ENCODE peak calls at places on chromosomes 5 and 9, in five cellular contexts. C is GM20000; D is activated CD8-positive, alpha-beta memory T cell treated with anti-CD3 and anti-CD28 coated beads for 4 hours; F is NCI-H1694; Z is T-helper 17 cell. J is an unnamed sample.

GRCh38 chr9:124266139-124266825 is 8.5 kb downstream of the NEK6 start:
- DNase-seq in C (no peak), D (no peak), F (no peak), Z (no peak), J (no peak)

GRCh38 chr5:132003170-132003744 is 8.2 kb downstream of the ACSL6 start:
- DNase-seq in C (no peak), D (no peak), F (no peak), Z (no peak), J (no peak)

GRCh38 chr5:150579462-150580400 is 60.7 kb upstream of the SYNPO start:
- DNase-seq in C (no peak), D (no peak), F (no peak), Z (no peak), J (no peak)

GRCh38 chr5:81183811-81184748 is 49.0 kb upstream of the CKMT2 start:
- DNase-seq in C (no peak), D (no peak), F (no peak), Z (no peak), J (no peak)

GRCh38 chr5:147756566-147756965 is 26.0 kb downstream of the JAKMIP2 start:
- DNase-seq in C (no peak), D (no peak), F (peak), Z (no peak), J (no peak)

GRCh38 chr5:63211413-63212132 is 633.0 kb downstream of the LRRC70 start:
- DNase-seq in C (no peak), D (no peak), F (no peak), Z (no peak), J (no peak)

GRCh38 chr9:98248737-98249474 is 6.5 kb downstream of the TBC1D2 start:
- DNase-seq in C (no peak), D (no peak), F (no peak), Z (no peak), J (peak)

GRCh38 chr9:16445141-16445920 is 425.1 kb downstream of the BNC2 start:
- DNase-seq in C (no peak), D (no peak), F (no peak), Z (no peak), J (no peak)

GRCh38 chr5:36558652-36559051 is 47.8 kb upstream of the SLC1A3 start:
- DNase-seq in C (no peak), D (no peak), F (no peak), Z (no peak), J (no peak)

GRCh38 chr5:81249240-81249639 is 16.1 kb downstream of the CKMT2 start:
- DNase-seq in C (no peak), D (no peak), F (no peak), Z (no peak), J (no peak)

GRCh38 chr9:79579624-79580023 is 7.9 kb downstream of the TLE4 start:
- DNase-seq in C (no peak), D (no peak), F (no peak), Z (no peak), J (no peak)

GRCh38 chr5:64666058-64666457 is 24.2 kb upstream of the SHISAL2B start:
- DNase-seq in C (no peak), D (no peak), F (no peak), Z (no peak), J (no peak)

GRCh38 chr9:136226680-136227410 is 18.8 kb downstream of the QSOX2 start:
- DNase-seq in C (no peak), D (no peak), F (no peak), Z (no peak), J (no peak)

GRCh38 chr5:74149395-74149794 is 491.1 kb downstream of the ENC1 start:
- DNase-seq in C (no peak), D (no peak), F (no peak), Z (no peak), J (peak)

GRCh38 chr9:69086769-69087168 is 51.2 kb downstream of the FXN start:
- DNase-seq in C (no peak), D (no peak), F (no peak), Z (no peak), J (no peak)

GRCh38 chr9:92971121-92971520 is 23.8 kb downstream of the FGD3 start:
- DNase-seq in C (no peak), D (no peak), F (no peak), Z (no peak), J (no peak)

GRCh38 chr9:17462869-17463464 is 115.9 kb upstream of the SH3GL2 start:
- DNase-seq in C (peak), D (no peak), F (peak), Z (no peak), J (peak)

GRCh38 chr5:37665889-37666288 is 174.0 kb downstream of the GDNF start:
- DNase-seq in C (no peak), D (no peak), F (peak), Z (no peak), J (no peak)

GRCh38 chr5:143923634-143924265 is 111.8 kb downstream of the HMHB1 start:
- DNase-seq in C (no peak), D (no peak), F (no peak), Z (no peak), J (peak)

GRCh38 chr5:138037271-138037670 is 4.4 kb upstream of the FAM13B start:
- DNase-seq in C (no peak), D (no peak), F (no peak), Z (no peak), J (no peak)

GRCh38 chr9:94082553-94082952 is 1.7 kb upstream of the PTPDC1 start:
- DNase-seq in C (no peak), D (no peak), F (no peak), Z (no peak), J (no peak)

GRCh38 chr5:146068136-146068717 is 37.1 kb downstream of the PLAC8L1 start:
- DNase-seq in C (no peak), D (no peak), F (no peak), Z (no peak), J (no peak)

GRCh38 chr9:76662476-76663281 is 101.6 kb upstream of the PCA3 start:
- DNase-seq in C (no peak), D (no peak), F (no peak), Z (no peak), J (no peak)

GRCh38 chr5:602466-603035 is 9.6 kb upstream of the CEP72 start:
- DNase-seq in C (no peak), D (no peak), F (no peak), Z (no peak), J (no peak)

GRCh38 chr5:81783401-81783800 is 32.5 kb upstream of the SSBP2 start:
- DNase-seq in C (no peak), D (no peak), F (no peak), Z (no peak), J (no peak)

GRCh38 chr9:88751781-88752180 is 216.8 kb downstream of the NXNL2 start:
- DNase-seq in C (no peak), D (no peak), F (no peak), Z (no peak), J (no peak)

GRCh38 chr5:154221371-154221896 is 30.9 kb downstream of the GALNT10 start:
- DNase-seq in C (no peak), D (no peak), F (no peak), Z (peak), J (peak)

GRCh38 chr9:34328500-34328982 is 527 bp downstream of the KIF24 start:
- DNase-seq in C (no peak), D (no peak), F (peak), Z (no peak), J (peak)

GRCh38 chr5:56432326-56432725 is 199.2 kb upstream of the ANKRD55 start:
- DNase-seq in C (no peak), D (no peak), F (no peak), Z (no peak), J (no peak)

GRCh38 chr9:74379718-74380117 is 117.4 kb upstream of the RORB start:
- DNase-seq in C (peak), D (no peak), F (no peak), Z (no peak), J (peak)

GRCh38 chr9:108163321-108164005 is 673.9 kb upstream of the KLF4 start:
- DNase-seq in C (no peak), D (no peak), F (no peak), Z (no peak), J (no peak)

GRCh38 chr9:78620764-78621163 is 323.8 kb downstream of the PSAT1 start:
- DNase-seq in C (no peak), D (no peak), F (no peak), Z (no peak), J (no peak)

GRCh38 chr9:70683841-70684240 is 269.4 kb upstream of the KLF9 start:
- DNase-seq in C (no peak), D (no peak), F (no peak), Z (no peak), J (no peak)

GRCh38 chr9:132201139-132201538 is 39.3 kb downstream of the NTNG2 start:
- DNase-seq in C (no peak), D (no peak), F (no peak), Z (no peak), J (no peak)

GRCh38 chr9:88773119-88773518 is 218.1 kb upstream of the S1PR3 start:
- DNase-seq in C (no peak), D (no peak), F (no peak), Z (no peak), J (no peak)

GRCh38 chr5:78243639-78244038 is 50.9 kb downstream of the AP3B1 start:
- DNase-seq in C (no peak), D (no peak), F (no peak), Z (no peak), J (no peak)